ENCODE peak calls at places on chromosomes 3 and 15, in seven cellular contexts. X is KBM-7, E is SK-N-MC, U is GM18507, M is NCI-H1092, A is EL, L is AG09309. O is an unnamed sample.

GRCh38 chr15:78018968-78019644 is 58.4 kb downstream of the TBC1D2B start:
- DNase-seq in U (no peak), E (no peak), X (peak), M (no peak), L (no peak), A (no peak), O (no peak)

GRCh38 chr15:86915811-86916331 is 836.2 kb downstream of the AGBL1 start:
- DNase-seq in U (no peak), E (no peak), X (peak), A (peak), M (no peak), L (peak), O (peak)

GRCh38 chr15:50418041-50418583 is 6.1 kb upstream of the USP8 start:
- DNase-seq in L (no peak), A (peak), X (no peak), U (no peak), M (no peak), E (no peak), O (no peak)

GRCh38 chr3:141303481-141304223 is 64.7 kb upstream of the ZBTB38 start:
- DNase-seq in A (peak), M (peak), U (peak), L (peak), X (peak), E (peak), O (peak)

GRCh38 chr3:189975376-189975990 is 145.2 kb downstream of the P3H2 start:
- DNase-seq in X (no peak), L (no peak), M (no peak), U (no peak), E (peak), A (no peak), O (no peak)

GRCh38 chr15:61084944-61085367 is 144.1 kb downstream of the RORA start:
- DNase-seq in M (peak), X (peak), E (no peak), L (no peak), A (no peak), U (peak), O (peak)

GRCh38 chr15:80818996-80819395 is 39.8 kb downstream of the CEMIP start:
- DNase-seq in U (no peak), A (no peak), E (no peak), X (peak), M (no peak), L (no peak), O (no peak)

GRCh38 chr3:129095285-129095684 is 26.3 kb downstream of the RAB43 start:
- DNase-seq in A (no peak), M (no peak), X (no peak), U (no peak), E (no peak), L (no peak), O (no peak)

GRCh38 chr3:31392568-31392967 is 140.2 kb upstream of the STT3B start:
- DNase-seq in E (no peak), L (no peak), U (no peak), X (no peak), A (no peak), M (no peak), O (no peak)

GRCh38 chr3:191444569-191444968 is 16.4 kb upstream of the PYDC2 start:
- DNase-seq in L (no peak), A (no peak), M (no peak), X (no peak), U (no peak), E (no peak), O (no peak)

GRCh38 chr3:46097691-46098241 is 70.5 kb upstream of the XCR1 start:
- DNase-seq in E (no peak), X (peak), U (no peak), M (no peak), A (peak), L (no peak), O (no peak)

GRCh38 chr3:46348811-46349482 is 5.0 kb upstream of the CCR2 start:
- DNase-seq in L (no peak), X (peak), U (no peak), E (no peak), M (no peak), A (no peak), O (no peak)

GRCh38 chr3:131856171-131856570 is 178.6 kb downstream of the CPNE4 start:
- DNase-seq in A (no peak), X (no peak), E (no peak), U (no peak), M (no peak), L (no peak), O (no peak)

GRCh38 chr3:61927332-61927731 is 366.0 kb downstream of the PTPRG start:
- DNase-seq in E (peak), M (no peak), L (peak), A (peak), U (no peak), X (no peak), O (no peak)

GRCh38 chr15:76942331-76942730 is 10.8 kb downstream of the RCN2 start:
- DNase-seq in E (no peak), M (no peak), U (no peak), X (no peak), A (no peak), L (no peak), O (no peak)

GRCh38 chr3:65666426-65667091 is 372.2 kb downstream of the MAGI1 start:
- DNase-seq in U (no peak), A (peak), E (no peak), M (no peak), X (no peak), L (no peak), O (no peak)

GRCh38 chr3:52291508-52292181 is 4.0 kb downstream of the GLYCTK start:
- DNase-seq in E (no peak), L (no peak), U (no peak), X (no peak), M (no peak), A (peak), O (no peak)

GRCh38 chr3:42556089-42556632 is 25.6 kb downstream of the SEC22C start:
- DNase-seq in L (no peak), X (peak), M (no peak), A (no peak), E (no peak), U (no peak), O (no peak)

GRCh38 chr3:149969945-149970715 is 565 bp downstream of the PFN2 start:
- DNase-seq in X (peak), U (peak), A (peak), L (no peak), E (peak), M (peak), O (peak)

GRCh38 chr3:141913150-141913811 is 36.8 kb downstream of the ATP1B3 start:
- DNase-seq in L (peak), X (peak), M (peak), E (peak), A (peak), U (peak), O (no peak)

GRCh38 chr3:45105855-45106655 is 40.1 kb downstream of the CDCP1 start:
- DNase-seq in E (no peak), M (no peak), A (peak), U (no peak), X (peak), L (peak), O (no peak)